ENCODE peak calls at places on chromosomes 2 and 18, in five cellular contexts. I, F, V, A and H are unnamed samples.

GRCh38 chr2:30472326-30472725 is 25.3 kb downstream of the LCLAT1 start:
- DNase-seq in F (no peak), A (no peak), V (no peak), I (no peak), H (no peak)

GRCh38 chr2:170972508-170973224 is 43.6 kb downstream of the GORASP2 start:
- DNase-seq in I (no peak), F (no peak), V (no peak), A (no peak), H (no peak)

GRCh38 chr18:27964811-27965210 is 212.1 kb downstream of the CDH2 start:
- DNase-seq in A (no peak), F (no peak), I (no peak), V (peak), H (peak)

GRCh38 chr2:201665420-201666158 is 22.3 kb upstream of the TMEM237 start:
- DNase-seq in V (no peak), F (no peak), A (no peak), I (no peak), H (no peak)

GRCh38 chr2:30686669-30687068 is 120.6 kb downstream of the CAPN13 start:
- DNase-seq in V (no peak), F (peak), I (no peak), A (peak), H (no peak)

GRCh38 chr2:215188078-215188477 is 49.7 kb upstream of the ABCA12 start:
- DNase-seq in F (no peak), A (no peak), V (peak), I (no peak), H (no peak)

GRCh38 chr2:238158807-238159539 is at the start of gene ERFE:
- DNase-seq in F (no peak), V (no peak), I (peak), A (no peak), H (peak)

GRCh38 chr2:29215739-29216608 is 100.8 kb downstream of the CLIP4 start:
- DNase-seq in F (peak), I (no peak), V (no peak), A (no peak), H (no peak)

GRCh38 chr2:173716458-173717052 is 248.6 kb downstream of the SP3 start:
- DNase-seq in I (no peak), V (peak), F (no peak), A (no peak), H (peak)

GRCh38 chr2:189553689-189554088 is 26.9 kb downstream of the SLC40A1 start:
- DNase-seq in I (no peak), A (no peak), V (peak), F (no peak), H (peak)

GRCh38 chr2:160406591-160407392 is 86.8 kb downstream of the RBMS1 start:
- DNase-seq in I (peak), V (peak), F (peak), A (peak), H (peak)

GRCh38 chr2:178962152-178962551 is 87.8 kb downstream of the CCDC141 start:
- DNase-seq in A (no peak), V (no peak), I (no peak), F (no peak), H (no peak)

GRCh38 chr18:63307555-63308200 is 11.9 kb downstream of the BCL2 start:
- DNase-seq in V (no peak), F (no peak), A (no peak), I (no peak), H (no peak)

GRCh38 chr2:216298719-216299118 is 73.6 kb downstream of the MARCHF4 start:
- DNase-seq in A (no peak), V (peak), I (no peak), F (no peak), H (peak)

GRCh38 chr18:42113529-42114191 is 158.6 kb downstream of the PIK3C3 start:
- DNase-seq in A (no peak), I (no peak), F (no peak), V (peak), H (no peak)

GRCh38 chr2:96330407-96330806 is 5.2 kb upstream of the NCAPH start:
- DNase-seq in A (peak), V (peak), I (no peak), F (no peak), H (peak)

GRCh38 chr2:221100467-221101089 is 471.5 kb downstream of the EPHA4 start:
- DNase-seq in V (no peak), F (no peak), I (no peak), A (no peak), H (no peak)

GRCh38 chr2:152115952-152116351 is 17.1 kb upstream of the CACNB4 start:
- DNase-seq in A (no peak), F (no peak), V (no peak), I (no peak), H (peak)

GRCh38 chr2:196268538-196269338 is 97.4 kb upstream of the STK17B start:
- DNase-seq in I (no peak), A (no peak), V (no peak), F (no peak), H (peak)

GRCh38 chr2:216855079-216855478 is 4.8 kb downstream of the TNP1 start:
- DNase-seq in V (no peak), F (no peak), I (no peak), A (no peak), H (no peak)

GRCh38 chr2:143694335-143694734 is 565.1 kb downstream of the ARHGAP15 start:
- DNase-seq in I (no peak), F (no peak), A (no peak), V (no peak), H (no peak)

GRCh38 chr18:23259701-23260661 is 124.7 kb downstream of the CABLES1 start:
- DNase-seq in A (peak), I (peak), F (peak), V (peak), H (peak)
- H3K4me3 ChIP-seq in A (no peak), I (no peak), F (peak), V (no peak), H (no peak)

DNA sequence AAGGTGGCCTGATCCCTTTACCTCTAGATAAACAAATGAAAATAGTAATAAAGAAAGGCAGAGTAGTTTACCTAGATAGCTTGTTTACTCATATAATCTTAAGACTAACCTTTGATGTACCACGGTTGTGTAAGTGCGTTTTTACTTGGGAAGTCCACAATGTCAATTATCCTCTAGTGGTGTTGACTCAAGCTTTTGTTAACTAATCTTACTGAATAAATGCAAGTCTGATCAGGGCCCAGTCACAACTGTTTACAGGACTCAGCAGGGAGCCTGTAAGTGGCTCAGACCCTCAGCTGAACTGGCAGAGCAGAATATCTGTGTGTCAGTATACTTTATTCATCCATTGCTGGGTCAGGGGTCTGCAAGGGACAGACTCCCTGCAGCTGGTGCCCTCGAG is 98.1 kb upstream of the ACAA2 start:
- DNase-seq in A (no peak), F (no peak), I (no peak), V (no peak), H (peak)
- TF ChIP-seq CTCF in A (no peak), F (no peak), I (no peak), V (no peak), H (no peak)

GRCh38 chr2:164625378-164625971 is 4.2 kb upstream of the GRB14 start:
- DNase-seq in I (no peak), F (no peak), A (no peak), V (peak), H (peak)

GRCh38 chr2:164622338-164623106 is 1.2 kb upstream of the GRB14 start:
- DNase-seq in V (no peak), F (no peak), A (no peak), I (no peak), H (no peak)

GRCh38 chr2:164624296-164624695 is 3.0 kb upstream of the GRB14 start:
- DNase-seq in I (no peak), V (no peak), F (no peak), A (no peak), H (no peak)

GRCh38 chr2:164620873-164621760 is at the start of gene GRB14:
- DNase-seq in A (peak), V (peak), I (no peak), F (no peak), H (peak)

GRCh38 chr2:164621761-164622105 is 451 bp upstream of the GRB14 start:
- DNase-seq in V (peak), F (no peak), I (no peak), A (no peak), H (no peak)
- H3K4me3 ChIP-seq in V (peak), F (peak), I (peak), A (peak), H (peak)

GRCh38 chr2:240913810-240914644 is 7.9 kb downstream of the CROCC2 start:
- DNase-seq in A (peak), V (no peak), F (peak), I (peak), H (peak)

GRCh38 chr2:240912878-240913809 is 7.0 kb downstream of the CROCC2 start:
- DNase-seq in A (no peak), V (peak), I (no peak), F (no peak), H (peak)

GRCh38 chr2:240915526-240916335 is 9.6 kb downstream of the CROCC2 start:
- DNase-seq in I (no peak), F (peak), A (no peak), V (no peak), H (no peak)

GRCh38 chr2:240916571-240917008 is 10.5 kb downstream of the CROCC2 start:
- DNase-seq in A (no peak), V (no peak), F (peak), I (peak), H (peak)

GRCh38 chr2:240914645-240915525 is 8.7 kb downstream of the CROCC2 start:
- DNase-seq in I (no peak), V (no peak), F (no peak), A (no peak), H (no peak)
- TF ChIP-seq CTCF in I (no peak), V (no peak), F (no peak), A (no peak), H (no peak)

GRCh38 chr2:119195887-119196286 is 27.7 kb upstream of the STEAP3 start:
- DNase-seq in I (no peak), F (no peak), V (no peak), A (no peak), H (no peak)
- H3K4me3 ChIP-seq in I (no peak), F (no peak), V (no peak), A (no peak), H (no peak)

GRCh38 chr2:10792660-10793400 is 19.8 kb downstream of the PDIA6 start:
- DNase-seq in I (no peak), A (no peak), V (no peak), F (no peak), H (peak)
- TF ChIP-seq CTCF in I (no peak), A (no peak), V (no peak), F (no peak), H (no peak)

GRCh38 chr18:75638223-75638596 is 210.7 kb upstream of the SMIM21 start:
- DNase-seq in A (no peak), V (peak), I (no peak), F (no peak), H (no peak)

GRCh38 chr18:75635096-75635495 is 207.6 kb upstream of the SMIM21 start:
- DNase-seq in F (no peak), A (peak), I (no peak), V (no peak), H (peak)

GRCh38 chr18:75643083-75643482 is 215.6 kb upstream of the SMIM21 start:
- DNase-seq in F (no peak), V (no peak), I (no peak), A (no peak), H (no peak)

GRCh38 chr18:75638597-75639467 is 211.3 kb upstream of the SMIM21 start:
- DNase-seq in A (no peak), V (no peak), F (peak), I (peak), H (no peak)

GRCh38 chr18:75639468-75639831 is 211.9 kb upstream of the SMIM21 start:
- DNase-seq in I (no peak), F (no peak), V (no peak), A (no peak), H (no peak)
- H3K4me3 ChIP-seq in I (no peak), F (peak), V (no peak), A (no peak), H (no peak)

GRCh38 chr18:76256897-76257500 is 238.0 kb downstream of the ZNF516 start:
- DNase-seq in A (no peak), V (peak), F (no peak), I (peak), H (peak)

GRCh38 chr18:76259726-76260125 is 235.3 kb downstream of the ZNF516 start:
- DNase-seq in A (no peak), I (no peak), V (no peak), F (peak), H (no peak)

GRCh38 chr18:76258209-76258608 is 236.8 kb downstream of the ZNF516 start:
- DNase-seq in F (no peak), I (no peak), A (no peak), V (peak), H (peak)

GRCh38 chr18:76260941-76261472 is 234.0 kb downstream of the ZNF516 start:
- DNase-seq in F (no peak), V (no peak), A (no peak), I (no peak), H (no peak)

GRCh38 chr18:76259012-76259568 is 236.0 kb downstream of the ZNF516 start:
- DNase-seq in A (no peak), F (no peak), V (no peak), I (no peak), H (no peak)
- TF ChIP-seq CTCF in A (no peak), F (no peak), V (no peak), I (no peak), H (no peak)